ENCODE peak calls at places on chromosome 5, in four cellular contexts. One of them, this sample, is unnamed.

GRCh38 chr5:84113246-84114118 is 271.2 kb downstream of the EDIL3 start:
- DNase-seq in foreskin fibroblast: no peak
- DNase-seq in sigmoid colon: no peak
- DNase-seq in esophagus squamous epithelium: no peak
- DNase-seq in this sample: peak; percentile 57

GRCh38 chr5:25646421-25647341 is 1001.9 kb upstream of the CDH10 start:
- DNase-seq in foreskin fibroblast: no peak
- DNase-seq in sigmoid colon: no peak
- DNase-seq in esophagus squamous epithelium: no peak
- DNase-seq in this sample: no peak

GRCh38 chr5:145925353-145925752 is 11.0 kb upstream of the SH3RF2 start:
- DNase-seq in sigmoid colon: no peak
- DNase-seq in esophagus squamous epithelium: no peak
- DNase-seq in foreskin fibroblast: peak; percentile 80
- DNase-seq in this sample: no peak

GRCh38 chr5:137395011-137395755 is 103.9 kb downstream of the SPOCK1 start:
- DNase-seq in foreskin fibroblast: peak; percentile 10
- DNase-seq in sigmoid colon: peak; percentile 75
- DNase-seq in esophagus squamous epithelium: no peak
- DNase-seq in this sample: peak; percentile 46

GRCh38 chr5:140631063-140631462 is 1.9 kb downstream of the CD14 start:
- DNase-seq in foreskin fibroblast: no peak
- DNase-seq in esophagus squamous epithelium: no peak
- DNase-seq in sigmoid colon: no peak
- DNase-seq in this sample: no peak

GRCh38 chr5:77645158-77645994 is 6.9 kb upstream of the OTP start:
- DNase-seq in foreskin fibroblast: no peak
- DNase-seq in sigmoid colon: no peak
- DNase-seq in esophagus squamous epithelium: no peak
- DNase-seq in this sample: no peak

GRCh38 chr5:14429102-14429501 is 152.5 kb upstream of the OTULINL start:
- DNase-seq in foreskin fibroblast: no peak
- DNase-seq in esophagus squamous epithelium: no peak
- DNase-seq in sigmoid colon: no peak
- DNase-seq in this sample: no peak

GRCh38 chr5:111461261-111461671 is 51.1 kb downstream of the STARD4 start:
- DNase-seq in foreskin fibroblast: no peak
- DNase-seq in sigmoid colon: no peak
- DNase-seq in esophagus squamous epithelium: no peak
- DNase-seq in this sample: no peak

GRCh38 chr5:22835630-22836029 is 17.5 kb downstream of the CDH12 start:
- DNase-seq in esophagus squamous epithelium: no peak
- DNase-seq in sigmoid colon: no peak
- DNase-seq in foreskin fibroblast: no peak
- DNase-seq in this sample: no peak

GRCh38 chr5:82664711-82665110 is 386.6 kb upstream of the RPS23 start:
- DNase-seq in esophagus squamous epithelium: no peak
- DNase-seq in foreskin fibroblast: no peak
- DNase-seq in sigmoid colon: no peak
- DNase-seq in this sample: no peak

GRCh38 chr5:177502886-177503285 is 5.5 kb upstream of the PDLIM7 start:
- DNase-seq in sigmoid colon: no peak
- DNase-seq in esophagus squamous epithelium: no peak
- DNase-seq in foreskin fibroblast: no peak
- DNase-seq in this sample: no peak

GRCh38 chr5:37774912-37775483 is 64.8 kb downstream of the GDNF start:
- DNase-seq in sigmoid colon: no peak
- DNase-seq in esophagus squamous epithelium: no peak
- DNase-seq in foreskin fibroblast: no peak
- DNase-seq in this sample: no peak

GRCh38 chr5:122770479-122770878 is 4.4 kb upstream of the SNX2 start:
- DNase-seq in sigmoid colon: no peak
- DNase-seq in foreskin fibroblast: no peak
- DNase-seq in esophagus squamous epithelium: no peak
- DNase-seq in this sample: no peak

GRCh38 chr5:23717486-23717885 is 210.1 kb downstream of the PRDM9 start:
- DNase-seq in sigmoid colon: no peak
- DNase-seq in esophagus squamous epithelium: no peak
- DNase-seq in foreskin fibroblast: no peak
- DNase-seq in this sample: no peak

GRCh38 chr5:149181702-149182101 is 40.4 kb downstream of the ABLIM3 start:
- DNase-seq in esophagus squamous epithelium: no peak
- DNase-seq in foreskin fibroblast: no peak
- DNase-seq in sigmoid colon: no peak
- DNase-seq in this sample: no peak

GRCh38 chr5:167745868-167746267 is 545.6 kb upstream of the WWC1 start:
- DNase-seq in esophagus squamous epithelium: no peak
- DNase-seq in foreskin fibroblast: no peak
- DNase-seq in sigmoid colon: no peak
- DNase-seq in this sample: no peak

GRCh38 chr5:52995095-52995494 is 5.9 kb downstream of the ITGA2 start:
- DNase-seq in sigmoid colon: no peak
- DNase-seq in foreskin fibroblast: no peak
- DNase-seq in esophagus squamous epithelium: no peak
- DNase-seq in this sample: no peak

GRCh38 chr5:113510836-113511451 is 2.5 kb upstream of the YTHDC2 start:
- DNase-seq in esophagus squamous epithelium: no peak
- DNase-seq in foreskin fibroblast: no peak
- DNase-seq in sigmoid colon: no peak
- DNase-seq in this sample: no peak

GRCh38 chr5:107917983-107918382 is 247.2 kb upstream of the EFNA5 start:
- DNase-seq in sigmoid colon: no peak
- DNase-seq in foreskin fibroblast: no peak
- DNase-seq in esophagus squamous epithelium: no peak
- DNase-seq in this sample: no peak

GRCh38 chr5:24110019-24110615 is 534.7 kb downstream of the CDH10 start:
- DNase-seq in sigmoid colon: no peak
- DNase-seq in esophagus squamous epithelium: no peak
- DNase-seq in foreskin fibroblast: no peak
- DNase-seq in this sample: no peak

GRCh38 chr5:106080540-106080939 is 1590.2 kb downstream of the EFNA5 start:
- DNase-seq in esophagus squamous epithelium: no peak
- DNase-seq in sigmoid colon: no peak
- DNase-seq in foreskin fibroblast: no peak
- DNase-seq in this sample: no peak

GRCh38 chr5:32285489-32286138 is 27.1 kb downstream of the MTMR12 start:
- DNase-seq in foreskin fibroblast: no peak
- DNase-seq in esophagus squamous epithelium: no peak
- DNase-seq in sigmoid colon: no peak
- DNase-seq in this sample: no peak

GRCh38 chr5:119036101-119036762 is 34.7 kb upstream of the DMXL1 start:
- DNase-seq in esophagus squamous epithelium: no peak
- DNase-seq in foreskin fibroblast: peak; percentile 64
- DNase-seq in sigmoid colon: no peak
- DNase-seq in this sample: peak; percentile 24

GRCh38 chr5:112420111-112420864 is 1.2 kb upstream of the EPB41L4A start:
- DNase-seq in foreskin fibroblast: peak; percentile 18
- DNase-seq in sigmoid colon: peak; percentile 88
- DNase-seq in esophagus squamous epithelium: peak; percentile 22
- DNase-seq in this sample: peak; percentile 28

GRCh38 chr5:134435525-134435924 is 23.8 kb upstream of the CDKN2AIPNL start:
- DNase-seq in foreskin fibroblast: peak; percentile 80
- DNase-seq in esophagus squamous epithelium: no peak
- DNase-seq in sigmoid colon: no peak
- DNase-seq in this sample: no peak

GRCh38 chr5:158812381-158812780 is 287.3 kb downstream of the EBF1 start:
- DNase-seq in esophagus squamous epithelium: peak; percentile 14
- DNase-seq in sigmoid colon: peak; percentile 73
- DNase-seq in foreskin fibroblast: no peak
- DNase-seq in this sample: no peak

GRCh38 chr5:57698785-57699184 is 216.2 kb upstream of the ACTBL2 start:
- DNase-seq in foreskin fibroblast: no peak
- DNase-seq in sigmoid colon: no peak
- DNase-seq in esophagus squamous epithelium: no peak
- DNase-seq in this sample: no peak

GRCh38 chr5:72288923-72289322 is 31.1 kb downstream of the MRPS27 start:
- DNase-seq in sigmoid colon: no peak
- DNase-seq in foreskin fibroblast: no peak
- DNase-seq in esophagus squamous epithelium: no peak
- DNase-seq in this sample: no peak

GRCh38 chr5:74141053-74141452 is 499.5 kb downstream of the ENC1 start:
- DNase-seq in sigmoid colon: no peak
- DNase-seq in foreskin fibroblast: no peak
- DNase-seq in esophagus squamous epithelium: no peak
- DNase-seq in this sample: no peak

GRCh38 chr5:151592855-151593408 is 1.8 kb upstream of the FAT2 start:
- DNase-seq in esophagus squamous epithelium: no peak
- DNase-seq in sigmoid colon: no peak
- DNase-seq in foreskin fibroblast: no peak
- DNase-seq in this sample: no peak

GRCh38 chr5:38595149-38595725 is 38.8 kb upstream of the LIFR start:
- DNase-seq in sigmoid colon: no peak
- DNase-seq in foreskin fibroblast: peak; percentile 55
- DNase-seq in esophagus squamous epithelium: no peak
- DNase-seq in this sample: peak; percentile 91

GRCh38 chr5:114192108-114192507 is 169.8 kb upstream of the KCNN2 start:
- DNase-seq in foreskin fibroblast: peak; percentile 67
- DNase-seq in sigmoid colon: no peak
- DNase-seq in esophagus squamous epithelium: no peak
- DNase-seq in this sample: no peak

GRCh38 chr5:76689321-76690026 is 26.5 kb upstream of the F2R start:
- DNase-seq in sigmoid colon: no peak
- DNase-seq in foreskin fibroblast: peak; percentile 78
- DNase-seq in esophagus squamous epithelium: no peak
- DNase-seq in this sample: peak; percentile 88

GRCh38 chr5:59542841-59543825 is 350.4 kb downstream of the PDE4D start:
- DNase-seq in foreskin fibroblast: no peak
- DNase-seq in sigmoid colon: peak; percentile 77
- DNase-seq in esophagus squamous epithelium: no peak
- DNase-seq in this sample: peak; percentile 76

GRCh38 chr5:148840531-148840930 is 14.1 kb downstream of the ADRB2 start:
- DNase-seq in sigmoid colon: no peak
- DNase-seq in esophagus squamous epithelium: no peak
- DNase-seq in foreskin fibroblast: no peak
- DNase-seq in this sample: no peak

DNA sequence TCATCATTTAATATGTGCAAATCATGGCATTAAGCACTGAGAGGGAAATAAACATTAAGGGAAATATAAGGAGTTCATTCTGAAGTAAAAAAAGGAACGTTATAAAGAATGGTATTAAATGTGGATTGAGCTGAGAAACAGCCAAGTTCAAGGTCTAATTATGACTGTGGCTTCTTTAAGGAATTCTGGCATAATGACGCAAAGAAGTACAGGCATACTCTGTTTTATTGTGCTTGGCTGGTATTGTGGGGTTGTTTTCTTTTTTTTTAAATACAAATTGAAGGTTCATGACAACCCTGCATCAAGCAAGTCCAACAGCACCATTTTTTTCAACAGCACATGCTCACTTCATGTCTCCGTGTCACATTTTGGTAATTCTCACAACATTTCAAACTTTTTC is 7.6 kb downstream of the RAPGEF6 start:
- DNase-seq in sigmoid colon: no peak
- DNase-seq in foreskin fibroblast: no peak
- DNase-seq in esophagus squamous epithelium: no peak
- DNase-seq in this sample: no peak
- H3K4me3 ChIP-seq in sigmoid colon: no peak overlapping the region
- H3K4me3 ChIP-seq in foreskin fibroblast: no peak overlapping the region
- H3K4me3 ChIP-seq in esophagus squamous epithelium: no peak overlapping the region
- H3K4me3 ChIP-seq in this sample: no peak overlapping the region

DNA sequence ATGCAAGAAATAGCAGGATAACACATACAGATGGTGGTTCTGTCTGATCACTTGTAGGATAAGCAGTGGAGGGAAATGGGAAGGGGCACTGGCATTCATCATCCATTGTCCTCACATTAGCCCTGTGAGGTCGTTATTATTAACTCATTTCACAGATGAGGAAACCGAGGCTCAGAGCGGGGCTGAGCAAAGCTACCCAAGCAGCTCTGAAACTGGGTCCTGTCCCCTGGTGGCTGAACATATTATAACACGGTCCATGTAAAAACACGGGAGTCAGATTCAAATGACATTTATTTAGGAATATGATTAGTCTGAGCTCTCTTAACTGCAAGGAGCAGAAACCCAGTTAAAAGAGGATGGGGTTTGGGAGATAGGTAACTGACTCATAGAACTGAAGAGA is 43.1 kb downstream of the HRH2 start:
- DNase-seq in foreskin fibroblast: no peak
- DNase-seq in sigmoid colon: no peak
- DNase-seq in esophagus squamous epithelium: no peak
- DNase-seq in this sample: no peak
- TF ChIP-seq CTCF in foreskin fibroblast: no peak
- TF ChIP-seq CTCF in sigmoid colon: no peak
- TF ChIP-seq CTCF in esophagus squamous epithelium: peak; percentile 12
- TF ChIP-seq CTCF in this sample: peak; percentile 21

GRCh38 chr5:171816666-171817065 is 31.0 kb downstream of the SMIM23 start:
- DNase-seq in esophagus squamous epithelium: no peak
- DNase-seq in sigmoid colon: no peak
- DNase-seq in foreskin fibroblast: no peak
- DNase-seq in this sample: no peak
- H3K4me3 ChIP-seq in esophagus squamous epithelium: no peak overlapping the region
- H3K4me3 ChIP-seq in sigmoid colon: no peak overlapping the region
- H3K4me3 ChIP-seq in foreskin fibroblast: no peak overlapping the region
- H3K4me3 ChIP-seq in this sample: no peak overlapping the region

GRCh38 chr5:8843766-8844165 is 702.1 kb downstream of the SEMA5A start:
- DNase-seq in esophagus squamous epithelium: no peak
- DNase-seq in foreskin fibroblast: peak; percentile 96
- DNase-seq in sigmoid colon: no peak
- DNase-seq in this sample: peak; percentile 55

GRCh38 chr5:8844206-8844605 is 701.7 kb downstream of the SEMA5A start:
- DNase-seq in foreskin fibroblast: peak; percentile 32
- DNase-seq in esophagus squamous epithelium: no peak
- DNase-seq in sigmoid colon: no peak
- DNase-seq in this sample: no peak

GRCh38 chr5:8845316-8845715 is 700.6 kb downstream of the SEMA5A start:
- DNase-seq in esophagus squamous epithelium: no peak
- DNase-seq in foreskin fibroblast: peak; percentile 86
- DNase-seq in sigmoid colon: no peak
- DNase-seq in this sample: no peak

GRCh38 chr5:8844847-8845246 is 701.0 kb downstream of the SEMA5A start:
- DNase-seq in foreskin fibroblast: peak; percentile 56
- DNase-seq in sigmoid colon: no peak
- DNase-seq in esophagus squamous epithelium: no peak
- DNase-seq in this sample: no peak

GRCh38 chr5:8842906-8843590 is 702.8 kb downstream of the SEMA5A start:
- DNase-seq in sigmoid colon: no peak
- DNase-seq in esophagus squamous epithelium: no peak
- DNase-seq in foreskin fibroblast: peak; percentile 82
- DNase-seq in this sample: no peak
- TF ChIP-seq CTCF in sigmoid colon: no peak
- TF ChIP-seq CTCF in esophagus squamous epithelium: no peak
- TF ChIP-seq CTCF in foreskin fibroblast: peak; percentile 69
- TF ChIP-seq CTCF in this sample: peak; percentile 51

GRCh38 chr5:88830567-88830966 is 52.4 kb downstream of the MEF2C start:
- DNase-seq in sigmoid colon: no peak
- DNase-seq in esophagus squamous epithelium: no peak
- DNase-seq in foreskin fibroblast: no peak
- DNase-seq in this sample: no peak
- H3K4me3 ChIP-seq in sigmoid colon: no peak overlapping the region
- H3K4me3 ChIP-seq in esophagus squamous epithelium: no peak overlapping the region
- H3K4me3 ChIP-seq in foreskin fibroblast: no peak overlapping the region
- H3K4me3 ChIP-seq in this sample: no peak overlapping the region